ENCODE peak calls at places on chromosomes 5 and 9, in five cellular contexts. C, W, K, Z and Q are unnamed samples. For H3K27me3 and H3K4me1, the result is how much of the 10 kb centered on the place peaks cover.

GRCh38 chr9:69085523-69086283 is 50.2 kb downstream of the FXN start:
- DNase-seq in K (no peak), W (no peak), Z (no peak), C (no peak), Q (no peak)

GRCh38 chr9:37486256-37486615 is 488 bp downstream of the POLR1E start:
- DNase-seq in W (no peak), K (peak), Z (no peak), C (no peak), Q (no peak)

GRCh38 chr9:121871431-121872025 is 220.1 kb downstream of the DAB2IP start:
- DNase-seq in K (no peak), C (no peak), Z (no peak), W (no peak), Q (no peak)

GRCh38 chr9:115540091-115540490 is 422.1 kb upstream of the TNC start:
- DNase-seq in K (no peak), C (no peak), W (no peak), Z (no peak), Q (no peak)

GRCh38 chr9:132520612-132521011 is 61.8 kb upstream of the BARHL1 start:
- DNase-seq in Z (no peak), K (no peak), W (no peak), C (no peak), Q (no peak)

GRCh38 chr9:89079421-89079820 is 88.2 kb downstream of the S1PR3 start:
- DNase-seq in C (no peak), K (no peak), W (no peak), Z (no peak), Q (no peak)

GRCh38 chr5:15731686-15732085 is 231.7 kb downstream of the FBXL7 start:
- DNase-seq in K (peak), W (no peak), C (no peak), Z (no peak), Q (no peak)

GRCh38 chr5:959581-960531 is 48.7 kb upstream of the NKD2 start:
- DNase-seq in K (no peak), Z (no peak), C (no peak), W (no peak), Q (peak)

GRCh38 chr9:20379804-20380225 is 242.5 kb downstream of the MLLT3 start:
- DNase-seq in Z (no peak), W (no peak), C (no peak), K (no peak), Q (no peak)

GRCh38 chr5:74766348-74766886 is 500 bp downstream of the GFM2 start:
- DNase-seq in C (peak), Z (no peak), K (no peak), W (no peak), Q (no peak)

GRCh38 chr5:21219255-21219654 is 1231.3 kb upstream of the CDH18 start:
- DNase-seq in C (no peak), W (no peak), K (no peak), Z (no peak), Q (no peak)

GRCh38 chr9:91935066-91935729 is 14.8 kb downstream of the ROR2 start:
- DNase-seq in W (no peak), C (no peak), K (no peak), Z (no peak), Q (no peak)

GRCh38 chr9:12878342-12878978 is 103.6 kb downstream of the LURAP1L start:
- DNase-seq in K (no peak), Z (no peak), C (no peak), W (no peak), Q (no peak)

GRCh38 chr5:90866333-90866732 is 307.7 kb downstream of the ADGRV1 start:
- DNase-seq in W (no peak), C (no peak), Z (no peak), K (no peak), Q (no peak)

GRCh38 chr5:169013208-169013728 is 287.7 kb downstream of the SLIT3 start:
- DNase-seq in K (no peak), W (no peak), C (no peak), Z (no peak), Q (no peak)

GRCh38 chr9:86766912-86767311 is 180.4 kb downstream of the GAS1 start:
- DNase-seq in W (no peak), Z (peak), K (no peak), C (no peak), Q (peak)

GRCh38 chr5:144187699-144188294 is 17.1 kb downstream of the KCTD16 start:
- DNase-seq in K (peak), W (no peak), C (peak), Z (peak), Q (peak)

GRCh38 chr5:144191998-144192397 is 21.3 kb downstream of the KCTD16 start:
- DNase-seq in K (no peak), C (peak), Z (no peak), W (no peak), Q (no peak)

GRCh38 chr5:144191461-144191860 is 20.8 kb downstream of the KCTD16 start:
- DNase-seq in C (no peak), K (no peak), Z (no peak), W (no peak), Q (no peak)

GRCh38 chr5:144194148-144194547 is 23.5 kb downstream of the KCTD16 start:
- DNase-seq in W (no peak), K (no peak), C (no peak), Z (no peak), Q (no peak)

DNA sequence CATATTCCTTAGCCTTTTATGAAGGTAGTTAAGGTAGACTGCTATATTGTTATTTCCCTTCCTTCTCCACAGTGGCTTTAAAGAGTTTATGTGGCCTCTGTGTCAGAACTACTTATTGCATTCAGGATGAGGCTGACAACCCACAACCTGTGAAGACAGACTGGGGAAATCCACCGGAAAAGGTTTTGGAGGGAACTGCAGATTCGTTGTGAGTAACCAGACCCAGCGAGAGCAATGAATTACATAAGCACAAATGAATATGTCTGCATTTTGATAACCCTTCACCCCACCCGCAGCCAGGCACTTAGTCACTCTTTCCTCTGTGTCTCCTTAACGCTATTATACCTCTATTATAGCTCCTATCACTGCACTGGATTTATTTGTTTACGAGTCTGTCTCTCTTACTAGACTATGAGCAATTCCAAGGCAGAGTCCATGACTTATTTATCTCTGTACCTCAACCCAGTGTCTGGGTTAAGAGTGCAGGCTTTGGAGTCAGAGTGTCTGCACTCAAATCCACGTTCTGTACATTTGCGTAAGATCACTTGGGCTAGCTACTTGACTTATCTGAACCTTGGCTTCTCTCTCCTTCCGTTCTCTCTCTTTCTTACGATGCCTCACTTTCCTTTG is 19.2 kb downstream of the KCTD16 start:
- DNase-seq in W (no peak), Z (peak), K (no peak), C (peak), Q (peak)
- H3K27ac ChIP-seq in W (no peak), Z (no peak), K (no peak), C (peak), Q (peak)

GRCh38 chr5:123092696-123093095 is 3.7 kb downstream of the PRDM6 start:
- DNase-seq in C (no peak), K (no peak), Z (no peak), W (no peak), Q (no peak)

GRCh38 chr5:123093279-123094226 is 4.5 kb downstream of the PRDM6 start:
- DNase-seq in Z (no peak), C (no peak), W (no peak), K (no peak), Q (no peak)

GRCh38 chr5:123091258-123091987 is 2.4 kb downstream of the PRDM6 start:
- DNase-seq in C (no peak), Z (no peak), K (no peak), W (no peak), Q (no peak)

GRCh38 chr5:123090641-123091257 is 1.7 kb downstream of the PRDM6 start:
- DNase-seq in Z (no peak), C (no peak), W (peak), K (no peak), Q (no peak)

GRCh38 chr5:123091988-123092583 is 3.0 kb downstream of the PRDM6 start:
- DNase-seq in Z (no peak), W (no peak), K (no peak), C (no peak), Q (no peak)
- H3K27me3 ChIP-seq in Z (half or more), W (under half), K (half or more), C (under half), Q (half or more)

GRCh38 chr9:114399381-114399780 is 11.6 kb upstream of the AKNA start:
- DNase-seq in Z (no peak), C (no peak), K (no peak), W (no peak), Q (no peak)

GRCh38 chr9:114397219-114397847 is 9.6 kb upstream of the AKNA start:
- DNase-seq in W (no peak), K (no peak), Z (peak), C (no peak), Q (no peak)

GRCh38 chr9:114396558-114397218 is 8.9 kb upstream of the AKNA start:
- DNase-seq in Z (no peak), K (no peak), C (no peak), W (peak), Q (no peak)

GRCh38 chr9:114400219-114400618 is 12.4 kb upstream of the AKNA start:
- DNase-seq in K (no peak), Z (no peak), C (no peak), W (no peak), Q (no peak)

DNA sequence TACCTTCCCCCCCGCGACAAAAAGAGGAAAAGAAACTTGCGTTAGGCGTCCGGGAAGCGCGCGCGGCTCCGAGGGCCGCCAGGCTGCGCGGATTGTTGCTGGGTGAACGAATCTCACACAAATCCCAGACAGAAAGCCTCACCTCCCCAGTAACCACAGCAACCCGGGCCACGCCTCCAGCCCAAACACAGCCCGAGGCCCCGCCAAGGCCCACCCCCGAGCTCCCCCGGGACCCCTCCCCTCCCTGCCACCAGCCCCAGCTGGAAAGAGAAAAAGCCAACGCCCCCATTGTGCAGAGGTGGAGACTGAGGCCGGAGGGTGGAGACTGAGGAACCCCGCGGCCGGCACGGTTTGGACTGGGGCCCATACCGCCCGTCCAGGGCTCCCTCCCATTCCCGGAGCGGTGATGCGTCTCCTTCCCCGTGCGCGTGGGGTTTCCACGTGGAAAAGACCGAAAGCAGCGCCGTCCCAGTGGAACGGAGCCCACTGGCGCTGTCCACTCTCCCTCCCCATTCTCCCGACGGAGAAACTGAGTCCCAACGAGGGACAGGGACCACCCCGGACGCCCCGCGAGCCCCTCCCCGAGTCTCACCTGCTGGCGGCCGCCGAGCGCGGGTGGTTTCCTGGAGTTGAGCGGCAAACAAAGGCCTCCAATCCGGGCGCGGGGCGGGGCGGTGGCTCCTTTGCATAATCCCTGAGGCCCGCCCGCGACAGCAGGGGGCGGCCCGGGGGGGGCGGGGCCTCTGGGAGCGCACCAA is 10.2 kb upstream of the AKNA start:
- DNase-seq in Z (peak), K (peak), W (peak), C (peak), Q (peak)
- H3K4me1 ChIP-seq in Z (under half), K (under half), W (under half), C (half or more), Q (under half)

DNA sequence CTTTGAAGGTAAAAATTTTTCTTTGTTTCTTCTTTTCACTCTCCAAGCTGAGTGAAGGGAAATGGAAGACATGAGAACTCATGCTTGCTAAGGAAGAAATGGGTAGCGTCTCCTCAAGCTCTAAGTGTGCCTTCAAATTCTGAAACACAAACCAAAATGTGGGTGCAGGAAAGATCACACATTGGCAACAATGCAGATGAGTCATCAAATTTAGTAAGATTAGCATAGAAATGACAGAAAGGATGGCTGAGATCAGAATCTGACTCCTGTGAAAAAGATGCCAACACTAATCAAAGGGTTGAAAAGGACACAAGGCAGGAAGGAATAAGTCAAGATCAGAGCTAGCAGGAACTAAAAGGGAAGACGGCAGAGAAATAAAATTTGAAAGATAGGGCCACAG is 61.1 kb upstream of the ZNF462 start:
- DNase-seq in C (no peak), Z (no peak), W (no peak), K (no peak), Q (no peak)
- H3K27ac ChIP-seq in C (no peak), Z (no peak), W (no peak), K (no peak), Q (no peak)

GRCh38 chr5:145543968-145544367 is 291.2 kb downstream of the PRELID2 start:
- DNase-seq in Z (no peak), W (no peak), K (no peak), C (no peak), Q (no peak)

GRCh38 chr5:145536133-145536532 is 299.0 kb downstream of the PRELID2 start:
- DNase-seq in C (no peak), Z (no peak), K (no peak), W (no peak), Q (no peak)

GRCh38 chr5:145540375-145540774 is 294.8 kb downstream of the PRELID2 start:
- DNase-seq in W (no peak), C (no peak), K (no peak), Z (no peak), Q (no peak)

DNA sequence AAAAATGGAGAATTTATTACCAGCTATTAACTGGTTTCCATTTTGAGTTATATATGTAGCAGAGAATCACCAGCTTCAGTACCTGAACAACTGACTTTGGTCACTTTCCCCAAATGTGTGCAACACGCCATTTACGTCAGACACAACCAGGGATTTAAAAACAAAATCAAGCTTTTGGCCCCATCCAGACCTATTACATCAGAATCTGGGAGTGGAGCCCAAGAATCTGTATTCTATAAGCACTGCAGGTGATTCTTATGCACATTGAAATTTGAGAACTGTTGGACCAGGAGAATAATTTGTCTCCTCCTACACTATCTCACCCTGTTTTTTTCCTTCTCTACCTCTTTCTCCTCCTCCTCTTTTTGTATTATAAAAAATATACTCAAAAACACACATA is 295.9 kb downstream of the PRELID2 start:
- DNase-seq in K (no peak), W (no peak), C (no peak), Z (no peak), Q (no peak)
- H3K27me3 ChIP-seq in K (under half), W (under half), C (under half), Z (under half), Q (under half)

DNA sequence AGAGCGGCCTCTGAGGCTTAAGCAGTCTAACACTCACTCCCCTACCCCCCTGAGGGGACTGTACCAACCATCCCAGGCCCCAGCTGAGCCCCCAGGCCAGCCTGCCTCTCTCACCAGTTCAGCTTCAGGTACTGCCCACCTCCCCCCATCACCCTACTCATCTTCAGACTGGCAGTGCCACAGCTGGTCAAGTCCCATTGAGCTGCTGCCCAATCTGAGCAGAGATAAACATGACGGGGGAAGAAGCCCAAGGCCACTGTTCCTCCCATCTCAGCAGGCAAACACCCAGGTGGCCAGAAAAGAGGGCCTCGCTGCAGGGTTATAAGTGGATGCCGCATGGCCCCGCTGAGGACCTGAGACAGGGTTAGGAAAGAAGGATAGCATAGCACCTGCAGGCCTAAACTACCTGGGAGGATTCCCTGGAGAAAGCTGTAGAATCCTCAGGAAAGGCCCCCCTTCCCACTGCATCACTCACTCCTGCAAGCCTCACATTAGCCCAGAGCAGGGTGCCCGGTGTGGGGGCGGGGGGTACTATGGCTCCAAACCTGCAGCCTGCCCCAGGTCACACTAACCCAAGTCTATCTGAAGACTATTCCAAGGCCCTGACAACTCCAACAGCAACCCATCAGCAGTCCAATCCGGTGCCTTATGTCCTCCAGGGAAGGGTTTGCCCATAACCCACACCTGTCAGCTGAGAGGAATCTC is 3.6 kb downstream of the B4GALT1 start:
- DNase-seq in Z (no peak), W (peak), C (no peak), K (no peak), Q (no peak)
- H3K4me1 ChIP-seq in Z (under half), W (under half), C (half or more), K (half or more), Q (half or more)